ENCODE peak calls at places on chromosomes 4 and X, in eight cellular contexts. One of them, this sample, is unnamed.
A peak's percentile ranks its signal among the peaks of the same experiment; 100 is the strongest.

GRCh38 chr4:3123201-3123671 is 48.8 kb downstream of the HTT start:
- DNase-seq in mammary epithelial cell: no peak
- DNase-seq in GM23338: no peak
- DNase-seq in fibroblast of lung: no peak
- DNase-seq in body of pancreas: no peak
- DNase-seq in colonic mucosa: no peak
- DNase-seq in A673: peak; percentile 62
- DNase-seq in lower leg skin: no peak
- DNase-seq in this sample: no peak

GRCh38 chr4:74874785-74875367 is 58.0 kb upstream of the PARM1 start:
- DNase-seq in mammary epithelial cell: peak; percentile 66
- DNase-seq in GM23338: peak; percentile 89
- DNase-seq in fibroblast of lung: peak; percentile 70
- DNase-seq in body of pancreas: peak; percentile 43
- DNase-seq in colonic mucosa: peak; percentile 59
- DNase-seq in A673: peak; percentile 76
- DNase-seq in lower leg skin: no peak
- DNase-seq in this sample: peak; percentile 29

GRCh38 chrX:120456973-120457372 is 12.1 kb downstream of the LAMP2 start:
- DNase-seq in mammary epithelial cell: peak; percentile 64
- DNase-seq in GM23338: no peak
- DNase-seq in fibroblast of lung: peak; percentile 73
- DNase-seq in body of pancreas: no peak
- DNase-seq in colonic mucosa: no peak
- DNase-seq in A673: no peak
- DNase-seq in lower leg skin: no peak
- DNase-seq in this sample: no peak

GRCh38 chrX:123976671-123977316 is 15.3 kb downstream of the STAG2 start:
- DNase-seq in mammary epithelial cell: peak; percentile 38
- DNase-seq in GM23338: peak; percentile 17
- DNase-seq in fibroblast of lung: peak; percentile 30
- DNase-seq in body of pancreas: no peak
- DNase-seq in colonic mucosa: no peak
- DNase-seq in A673: peak; percentile 43
- DNase-seq in lower leg skin: no peak
- DNase-seq in this sample: no peak

GRCh38 chr4:3416821-3417221 is 24.9 kb upstream of the HGFAC start:
- DNase-seq in mammary epithelial cell: no peak
- DNase-seq in GM23338: no peak
- DNase-seq in fibroblast of lung: no peak
- DNase-seq in body of pancreas: no peak
- DNase-seq in colonic mucosa: no peak
- DNase-seq in A673: no peak
- DNase-seq in lower leg skin: peak; percentile 81
- DNase-seq in this sample: peak; percentile 3

GRCh38 chr4:80182237-80182866 is 15.0 kb upstream of the PRDM8 start:
- DNase-seq in mammary epithelial cell: no peak
- DNase-seq in GM23338: no peak
- DNase-seq in fibroblast of lung: no peak
- DNase-seq in body of pancreas: no peak
- DNase-seq in colonic mucosa: no peak
- DNase-seq in A673: no peak
- DNase-seq in lower leg skin: no peak
- DNase-seq in this sample: no peak

GRCh38 chrX:54157561-54157960 is 25.5 kb downstream of the FAM120C start:
- DNase-seq in mammary epithelial cell: no peak
- DNase-seq in GM23338: no peak
- DNase-seq in fibroblast of lung: no peak
- DNase-seq in body of pancreas: no peak
- DNase-seq in colonic mucosa: no peak
- DNase-seq in A673: no peak
- DNase-seq in lower leg skin: no peak
- DNase-seq in this sample: no peak

GRCh38 chr4:1910643-1911042 is 39.5 kb downstream of the NSD2 start:
- DNase-seq in mammary epithelial cell: peak; percentile 29
- DNase-seq in GM23338: peak; percentile 88
- DNase-seq in fibroblast of lung: peak; percentile 41
- DNase-seq in body of pancreas: peak; percentile 33
- DNase-seq in colonic mucosa: peak; percentile 55
- DNase-seq in A673: peak; percentile 80
- DNase-seq in lower leg skin: no peak
- DNase-seq in this sample: peak; percentile 73

GRCh38 chr4:145623831-145624230 is 4.6 kb downstream of the MMAA start:
- DNase-seq in mammary epithelial cell: peak; percentile 49
- DNase-seq in GM23338: no peak
- DNase-seq in fibroblast of lung: peak; percentile 55
- DNase-seq in body of pancreas: no peak
- DNase-seq in colonic mucosa: no peak
- DNase-seq in A673: peak; percentile 20
- DNase-seq in lower leg skin: no peak
- DNase-seq in this sample: no peak

GRCh38 chrX:1475881-1476280 is 23.2 kb upstream of the ASMTL start:
- DNase-seq in mammary epithelial cell: no peak
- DNase-seq in GM23338: no peak
- DNase-seq in fibroblast of lung: no peak
- DNase-seq in body of pancreas: no peak
- DNase-seq in colonic mucosa: peak; percentile 7
- DNase-seq in A673: no peak
- DNase-seq in lower leg skin: no peak
- DNase-seq in this sample: no peak

GRCh38 chr4:142475663-142476062 is 370.4 kb downstream of the INPP4B start:
- DNase-seq in mammary epithelial cell: peak; percentile 66
- DNase-seq in GM23338: no peak
- DNase-seq in fibroblast of lung: peak; percentile 22
- DNase-seq in body of pancreas: no peak
- DNase-seq in colonic mucosa: no peak
- DNase-seq in A673: no peak
- DNase-seq in lower leg skin: no peak
- DNase-seq in this sample: no peak

GRCh38 chrX:28491941-28492340 is 95.3 kb upstream of the IL1RAPL1 start:
- DNase-seq in mammary epithelial cell: peak; percentile 2
- DNase-seq in GM23338: no peak
- DNase-seq in fibroblast of lung: no peak
- DNase-seq in body of pancreas: no peak
- DNase-seq in colonic mucosa: no peak
- DNase-seq in A673: no peak
- DNase-seq in lower leg skin: no peak
- DNase-seq in this sample: no peak

GRCh38 chr4:2797545-2798305 is 4.8 kb downstream of the SH3BP2 start:
- DNase-seq in mammary epithelial cell: no peak
- DNase-seq in GM23338: no peak
- DNase-seq in fibroblast of lung: no peak
- DNase-seq in body of pancreas: peak; percentile 87
- DNase-seq in colonic mucosa: peak; percentile 22
- DNase-seq in A673: no peak
- DNase-seq in lower leg skin: peak; percentile 87
- DNase-seq in this sample: peak; percentile 5

GRCh38 chr4:138310498-138310897 is 68.3 kb upstream of the SLC7A11 start:
- DNase-seq in mammary epithelial cell: peak; percentile 57
- DNase-seq in GM23338: no peak
- DNase-seq in fibroblast of lung: peak; percentile 44
- DNase-seq in body of pancreas: no peak
- DNase-seq in colonic mucosa: no peak
- DNase-seq in A673: no peak
- DNase-seq in lower leg skin: no peak
- DNase-seq in this sample: no peak

GRCh38 chrX:149699761-149700160 is 12.1 kb upstream of the MAGEA11 start:
- DNase-seq in mammary epithelial cell: no peak
- DNase-seq in GM23338: no peak
- DNase-seq in fibroblast of lung: no peak
- DNase-seq in body of pancreas: no peak
- DNase-seq in colonic mucosa: no peak
- DNase-seq in A673: no peak
- DNase-seq in lower leg skin: no peak
- DNase-seq in this sample: no peak

GRCh38 chr4:72286185-72286584 is 254.4 kb downstream of the NPFFR2 start:
- DNase-seq in mammary epithelial cell: peak; percentile 11
- DNase-seq in GM23338: peak; percentile 44
- DNase-seq in fibroblast of lung: peak; percentile 32
- DNase-seq in body of pancreas: no peak
- DNase-seq in colonic mucosa: no peak
- DNase-seq in A673: peak; percentile 32
- DNase-seq in lower leg skin: no peak
- DNase-seq in this sample: no peak

GRCh38 chrX:112832481-112833095 is 8.0 kb downstream of the AMOT start:
- DNase-seq in mammary epithelial cell: peak; percentile 22
- DNase-seq in GM23338: peak; percentile 16
- DNase-seq in fibroblast of lung: peak; percentile 52
- DNase-seq in body of pancreas: peak; percentile 86
- DNase-seq in colonic mucosa: peak; percentile 72
- DNase-seq in A673: no peak
- DNase-seq in lower leg skin: no peak
- DNase-seq in this sample: no peak

GRCh38 chr4:154421618-154422017 is 70.0 kb downstream of the DCHS2 start:
- DNase-seq in mammary epithelial cell: no peak
- DNase-seq in GM23338: no peak
- DNase-seq in fibroblast of lung: no peak
- DNase-seq in body of pancreas: no peak
- DNase-seq in colonic mucosa: no peak
- DNase-seq in A673: no peak
- DNase-seq in lower leg skin: no peak
- DNase-seq in this sample: no peak

GRCh38 chrX:77014655-77015377 is 432.4 kb upstream of the FGF16 start:
- DNase-seq in mammary epithelial cell: no peak
- DNase-seq in GM23338: peak; percentile 75
- DNase-seq in fibroblast of lung: peak; percentile 1
- DNase-seq in body of pancreas: no peak
- DNase-seq in colonic mucosa: no peak
- DNase-seq in A673: peak; percentile 25
- DNase-seq in lower leg skin: no peak
- DNase-seq in this sample: no peak
- H3K4me3 ChIP-seq in mammary epithelial cell: no peak overlapping the region
- H3K4me3 ChIP-seq in GM23338: no peak overlapping the region
- H3K4me3 ChIP-seq in fibroblast of lung: no peak overlapping the region
- H3K4me3 ChIP-seq in body of pancreas: no peak overlapping the region
- H3K4me3 ChIP-seq in colonic mucosa: no peak overlapping the region
- H3K4me3 ChIP-seq in A673: no peak overlapping the region
- H3K4me3 ChIP-seq in lower leg skin: no peak overlapping the region
- H3K4me3 ChIP-seq in this sample: no peak overlapping the region

GRCh38 chr4:26884486-26884988 is 23.9 kb downstream of the STIM2 start:
- DNase-seq in mammary epithelial cell: no peak
- DNase-seq in GM23338: no peak
- DNase-seq in fibroblast of lung: no peak
- DNase-seq in body of pancreas: no peak
- DNase-seq in colonic mucosa: no peak
- DNase-seq in A673: no peak
- DNase-seq in lower leg skin: no peak
- DNase-seq in this sample: no peak
- H3K4me3 ChIP-seq in mammary epithelial cell: no peak overlapping the region
- H3K4me3 ChIP-seq in GM23338: no peak overlapping the region
- H3K4me3 ChIP-seq in fibroblast of lung: no peak overlapping the region
- H3K4me3 ChIP-seq in body of pancreas: no peak overlapping the region
- H3K4me3 ChIP-seq in colonic mucosa: no peak overlapping the region
- H3K4me3 ChIP-seq in A673: no peak overlapping the region
- H3K4me3 ChIP-seq in lower leg skin: no peak overlapping the region
- H3K4me3 ChIP-seq in this sample: no peak overlapping the region

GRCh38 chrX:50643525-50644137 is 170.4 kb downstream of the SHROOM4 start:
- DNase-seq in mammary epithelial cell: no peak
- DNase-seq in GM23338: no peak
- DNase-seq in fibroblast of lung: no peak
- DNase-seq in body of pancreas: no peak
- DNase-seq in colonic mucosa: no peak
- DNase-seq in A673: no peak
- DNase-seq in lower leg skin: no peak
- DNase-seq in this sample: no peak
- H3K4me3 ChIP-seq in mammary epithelial cell: no peak overlapping the region
- H3K4me3 ChIP-seq in GM23338: no peak overlapping the region
- H3K4me3 ChIP-seq in fibroblast of lung: no peak overlapping the region
- H3K4me3 ChIP-seq in body of pancreas: no peak overlapping the region
- H3K4me3 ChIP-seq in colonic mucosa: no peak overlapping the region
- H3K4me3 ChIP-seq in A673: no peak overlapping the region
- H3K4me3 ChIP-seq in lower leg skin: no peak overlapping the region
- H3K4me3 ChIP-seq in this sample: no peak overlapping the region

GRCh38 chrX:140337263-140337662 is 167.6 kb downstream of the SOX3 start:
- DNase-seq in mammary epithelial cell: no peak
- DNase-seq in GM23338: no peak
- DNase-seq in fibroblast of lung: no peak
- DNase-seq in body of pancreas: no peak
- DNase-seq in colonic mucosa: no peak
- DNase-seq in A673: no peak
- DNase-seq in lower leg skin: no peak
- DNase-seq in this sample: no peak
- H3K4me3 ChIP-seq in mammary epithelial cell: no peak overlapping the region
- H3K4me3 ChIP-seq in GM23338: no peak overlapping the region
- H3K4me3 ChIP-seq in fibroblast of lung: no peak overlapping the region
- H3K4me3 ChIP-seq in body of pancreas: no peak overlapping the region
- H3K4me3 ChIP-seq in colonic mucosa: no peak overlapping the region
- H3K4me3 ChIP-seq in A673: no peak overlapping the region
- H3K4me3 ChIP-seq in lower leg skin: no peak overlapping the region
- H3K4me3 ChIP-seq in this sample: no peak overlapping the region

GRCh38 chr4:64777286-64777685 is 368.0 kb upstream of the TECRL start:
- DNase-seq in mammary epithelial cell: peak; percentile 85
- DNase-seq in GM23338: no peak
- DNase-seq in fibroblast of lung: peak; percentile 84
- DNase-seq in body of pancreas: no peak
- DNase-seq in colonic mucosa: no peak
- DNase-seq in A673: no peak
- DNase-seq in lower leg skin: no peak
- DNase-seq in this sample: no peak

GRCh38 chr4:64781737-64782326 is 372.6 kb upstream of the TECRL start:
- DNase-seq in mammary epithelial cell: peak; percentile 34
- DNase-seq in GM23338: peak; percentile 49
- DNase-seq in fibroblast of lung: peak; percentile 40
- DNase-seq in body of pancreas: no peak
- DNase-seq in colonic mucosa: no peak
- DNase-seq in A673: peak; percentile 36
- DNase-seq in lower leg skin: no peak
- DNase-seq in this sample: no peak

GRCh38 chr4:64784125-64784524 is 374.9 kb upstream of the TECRL start:
- DNase-seq in mammary epithelial cell: peak; percentile 37
- DNase-seq in GM23338: peak; percentile 14
- DNase-seq in fibroblast of lung: peak; percentile 97
- DNase-seq in body of pancreas: no peak
- DNase-seq in colonic mucosa: no peak
- DNase-seq in A673: peak; percentile 45
- DNase-seq in lower leg skin: no peak
- DNase-seq in this sample: no peak

GRCh38 chr4:64776820-64777219 is 367.6 kb upstream of the TECRL start:
- DNase-seq in mammary epithelial cell: no peak
- DNase-seq in GM23338: no peak
- DNase-seq in fibroblast of lung: no peak
- DNase-seq in body of pancreas: no peak
- DNase-seq in colonic mucosa: no peak
- DNase-seq in A673: no peak
- DNase-seq in lower leg skin: no peak
- DNase-seq in this sample: no peak

GRCh38 chr4:64780664-64781063 is 371.4 kb upstream of the TECRL start:
- DNase-seq in mammary epithelial cell: no peak
- DNase-seq in GM23338: no peak
- DNase-seq in fibroblast of lung: no peak
- DNase-seq in body of pancreas: no peak
- DNase-seq in colonic mucosa: no peak
- DNase-seq in A673: no peak
- DNase-seq in lower leg skin: no peak
- DNase-seq in this sample: no peak
- H3K4me3 ChIP-seq in mammary epithelial cell: no peak overlapping the region
- H3K4me3 ChIP-seq in GM23338: no peak overlapping the region
- H3K4me3 ChIP-seq in fibroblast of lung: no peak overlapping the region
- H3K4me3 ChIP-seq in body of pancreas: no peak overlapping the region
- H3K4me3 ChIP-seq in colonic mucosa: no peak overlapping the region
- H3K4me3 ChIP-seq in A673: no peak overlapping the region
- H3K4me3 ChIP-seq in lower leg skin: no peak overlapping the region
- H3K4me3 ChIP-seq in this sample: no peak overlapping the region